ENCODE peak calls at places on chromosome 15, in ten cellular contexts. M is esophagus muscularis mucosa, N is AG10803, D is AG09319, K is cardiac muscle cell, S is neural crest cell, H is RWPE1, I is AG04450, R is heart left ventricle, L is GM13976. W is an unnamed sample.

GRCh38 chr15:57418640-57419039 is 42.3 kb downstream of the CGNL1 start:
- DNase-seq in N (no peak), L (no peak), M (no peak), H (no peak), R (no peak), S (no peak), D (no peak), I (no peak), K (no peak), W (no peak)

GRCh38 chr15:99435761-99436346 is 129.9 kb upstream of the MEF2A start:
- DNase-seq in R (no peak), H (no peak), L (no peak), D (no peak), K (no peak), I (no peak), S (no peak), M (no peak), N (peak; percentile 34), W (no peak)

GRCh38 chr15:91465696-91466095 is 365.6 kb downstream of the SV2B start:
- DNase-seq in K (no peak), H (peak; percentile 27), N (no peak), D (no peak), I (no peak), R (no peak), L (no peak), S (no peak), M (no peak), W (no peak)

GRCh38 chr15:40769310-40770146 is at the start of gene C15orf62:
- DNase-seq in N (no peak), S (no peak), M (no peak), I (no peak), H (peak; percentile 91), K (no peak), D (no peak), L (peak; percentile 75), R (no peak), W (peak; percentile 74)

GRCh38 chr15:66411190-66411589 is 24.5 kb downstream of the MAP2K1 start:
- DNase-seq in S (no peak), D (no peak), K (peak; percentile 35), N (no peak), I (no peak), M (no peak), R (no peak), L (no peak), H (no peak), W (no peak)

GRCh38 chr15:83436513-83437158 is 10.5 kb upstream of the SH3GL3 start:
- DNase-seq in K (peak; percentile 69), S (peak; percentile 35), I (no peak), N (peak; percentile 63), H (peak; percentile 66), R (no peak), M (peak; percentile 80), L (no peak), D (no peak), W (peak; percentile 25)

GRCh38 chr15:95259965-95260364 is 1028.6 kb downstream of the MCTP2 start:
- DNase-seq in S (peak; percentile 3), H (peak; percentile 5), R (no peak), D (no peak), K (peak; percentile 8), M (no peak), L (no peak), N (no peak), I (no peak), W (no peak)

GRCh38 chr15:73930371-73930770 is 4.1 kb downstream of the LOXL1 start:
- DNase-seq in H (no peak), S (no peak), M (no peak), K (no peak), R (peak; percentile 82), D (no peak), N (peak; percentile 92), L (no peak), I (peak; percentile 66), W (no peak)

GRCh38 chr15:64692166-64692565 is 83.2 kb downstream of the RBPMS2 start:
- DNase-seq in R (no peak), I (no peak), D (no peak), N (no peak), H (no peak), K (no peak), L (no peak), S (no peak), M (no peak), W (no peak)

GRCh38 chr15:64695571-64695992 is 79.8 kb downstream of the RBPMS2 start:
- DNase-seq in R (no peak), M (no peak), K (no peak), N (no peak), I (no peak), D (no peak), S (no peak), L (no peak), H (no peak), W (no peak)

GRCh38 chr15:64694816-64695215 is 80.6 kb downstream of the RBPMS2 start:
- DNase-seq in D (no peak), K (no peak), L (no peak), H (no peak), M (no peak), S (no peak), I (no peak), N (no peak), R (no peak), W (no peak)

GRCh38 chr15:64690578-64691296 is 84.7 kb downstream of the RBPMS2 start:
- DNase-seq in H (no peak), I (no peak), S (no peak), D (no peak), L (no peak), K (no peak), N (no peak), M (no peak), R (no peak), W (no peak)

GRCh38 chr15:64693134-64693533 is 82.3 kb downstream of the RBPMS2 start:
- DNase-seq in D (peak; percentile 80), N (peak; percentile 95), K (no peak), R (no peak), I (peak; percentile 83), M (no peak), L (no peak), H (no peak), S (no peak), W (no peak)
- TF ChIP-seq CTCF in D (no peak), N (no peak), K (no peak), R (no peak), I (no peak), M (no peak), L (no peak), H (no peak), S (no peak), W (no peak)

GRCh38 chr15:52118969-52119749 is 6.6 kb upstream of the BCL2L10 start:
- DNase-seq in M (no peak), H (no peak), D (no peak), L (no peak), N (no peak), I (no peak), R (no peak), K (no peak), S (no peak), W (no peak)

GRCh38 chr15:52121896-52122295 is 9.3 kb upstream of the BCL2L10 start:
- DNase-seq in L (no peak), I (no peak), M (no peak), K (no peak), R (no peak), D (no peak), S (no peak), N (no peak), H (no peak), W (no peak)

GRCh38 chr15:52117549-52117948 is 5.0 kb upstream of the BCL2L10 start:
- DNase-seq in N (no peak), D (no peak), I (no peak), H (no peak), L (no peak), K (no peak), S (no peak), R (no peak), M (no peak), W (no peak)

GRCh38 chr15:52121006-52121405 is 8.4 kb upstream of the BCL2L10 start:
- DNase-seq in D (no peak), M (no peak), L (no peak), I (no peak), N (no peak), R (no peak), H (no peak), S (no peak), K (no peak), W (no peak)

GRCh38 chr15:52120488-52120887 is 7.9 kb upstream of the BCL2L10 start:
- DNase-seq in R (no peak), N (no peak), D (no peak), H (no peak), I (no peak), S (no peak), L (no peak), K (no peak), M (no peak), W (no peak)
- TF ChIP-seq CTCF in R (no peak), N (no peak), D (no peak), H (no peak), I (no peak), S (no peak), L (no peak), K (no peak), M (no peak), W (no peak)

GRCh38 chr15:52076889-52077781 is 35.4 kb downstream of the BCL2L10 start:
- DNase-seq in M (no peak), L (peak; percentile 42), K (no peak), H (peak; percentile 93), I (no peak), R (no peak), S (no peak), N (peak; percentile 72), D (no peak), W (no peak)
- TF ChIP-seq CTCF in M (no peak), L (no peak), K (peak; percentile 12), H (no peak), I (peak; percentile 18), R (no peak), S (no peak), N (peak; percentile 40), D (peak; percentile 28), W (no peak)

GRCh38 chr15:26892119-26892518 is 25.3 kb downstream of the GABRA5 start:
- DNase-seq in D (no peak), I (no peak), S (no peak), H (no peak), K (no peak), R (no peak), L (no peak), M (peak; percentile 62), N (no peak), W (no peak)

GRCh38 chr15:26890451-26890850 is 23.6 kb downstream of the GABRA5 start:
- DNase-seq in M (peak; percentile 64), I (no peak), H (no peak), L (no peak), S (no peak), D (no peak), R (no peak), N (no peak), K (no peak), W (no peak)

GRCh38 chr15:26890988-26891387 is 24.1 kb downstream of the GABRA5 start:
- DNase-seq in K (no peak), H (no peak), I (no peak), L (no peak), R (no peak), D (no peak), N (no peak), S (no peak), M (no peak), W (no peak)

GRCh38 chr15:26892678-26893077 is 25.8 kb downstream of the GABRA5 start:
- DNase-seq in D (no peak), K (no peak), S (no peak), N (no peak), I (no peak), L (no peak), M (no peak), R (no peak), H (no peak), W (no peak)

DNA sequence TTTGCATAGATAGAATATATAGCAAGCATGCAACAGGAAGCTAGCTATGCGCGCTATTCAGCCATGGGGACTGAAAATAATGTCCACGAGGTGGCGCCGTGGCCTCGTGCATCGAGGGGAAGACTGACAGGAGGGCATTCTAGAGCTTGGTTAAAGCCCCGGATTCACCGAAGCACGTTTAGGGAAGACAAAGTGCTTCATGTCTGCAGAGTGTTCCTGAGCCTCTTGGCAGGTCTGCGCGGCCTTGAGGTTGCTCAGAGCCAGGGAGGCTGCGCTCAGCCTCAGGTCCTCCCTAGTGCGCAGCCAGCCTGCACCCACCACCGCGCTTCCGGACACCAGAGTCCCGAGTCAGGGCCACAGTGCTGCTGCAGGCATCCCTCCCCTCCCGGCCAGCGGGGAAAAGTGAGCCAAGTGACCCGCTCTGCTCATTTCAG is 24.6 kb downstream of the GABRA5 start:
- DNase-seq in S (peak; percentile 95), N (peak; percentile 67), I (no peak), L (peak; percentile 61), M (peak; percentile 91), R (peak; percentile 47), H (peak; percentile 36), D (peak; percentile 3), K (peak; percentile 86), W (peak; percentile 4)
- TF ChIP-seq CTCF in S (peak; percentile 91), N (peak; percentile 79), I (peak; percentile 65), L (peak; percentile 47), M (peak; percentile 48), R (peak; percentile 58), H (peak; percentile 84), D (peak; percentile 67), K (peak; percentile 63), W (no peak)

W was measured in Calu3.